ENCODE peak calls at places on chromosomes 4 and X, in nine cellular contexts. One of them, this sample, is unnamed.

GRCh38 chr4:98838977-98839618 is 89.8 kb downstream of the EIF4E start:
- DNase-seq in islet precursor cell: no peak
- DNase-seq in retinal pigment epithelial cell: peak; percentile 21
- DNase-seq in astrocyte of the hippocampus: peak; percentile 18
- DNase-seq in neuronal stem cell: no peak
- DNase-seq in cardiac fibroblast: peak; percentile 56
- DNase-seq in amniotic stem cell: no peak
- DNase-seq in nephron progenitor cell: peak; percentile 2
- DNase-seq in A549: no peak
- DNase-seq in this sample: peak; percentile 2

GRCh38 chr4:5021546-5021945 is 2.3 kb upstream of the CYTL1 start:
- DNase-seq in islet precursor cell: no peak
- DNase-seq in retinal pigment epithelial cell: peak; percentile 56
- DNase-seq in astrocyte of the hippocampus: no peak
- DNase-seq in neuronal stem cell: no peak
- DNase-seq in cardiac fibroblast: no peak
- DNase-seq in amniotic stem cell: no peak
- DNase-seq in nephron progenitor cell: no peak
- DNase-seq in A549: no peak
- DNase-seq in this sample: no peak

GRCh38 chr4:27692098-27692679 is 831.5 kb downstream of the STIM2 start:
- DNase-seq in islet precursor cell: peak; percentile 86
- DNase-seq in retinal pigment epithelial cell: no peak
- DNase-seq in astrocyte of the hippocampus: peak; percentile 29
- DNase-seq in neuronal stem cell: no peak
- DNase-seq in cardiac fibroblast: peak; percentile 43
- DNase-seq in amniotic stem cell: no peak
- DNase-seq in nephron progenitor cell: peak; percentile 5
- DNase-seq in A549: peak; percentile 27
- DNase-seq in this sample: peak; percentile 11

GRCh38 chr4:182745268-182745667 is 171.9 kb downstream of the DCTD start:
- DNase-seq in islet precursor cell: no peak
- DNase-seq in retinal pigment epithelial cell: no peak
- DNase-seq in astrocyte of the hippocampus: no peak
- DNase-seq in neuronal stem cell: no peak
- DNase-seq in cardiac fibroblast: no peak
- DNase-seq in amniotic stem cell: no peak
- DNase-seq in nephron progenitor cell: no peak
- DNase-seq in A549: no peak
- DNase-seq in this sample: peak; percentile 1

GRCh38 chrX:427812-428725 is 41.4 kb upstream of the PPP2R3B start:
- DNase-seq in islet precursor cell: peak; percentile 78
- DNase-seq in retinal pigment epithelial cell: no peak
- DNase-seq in astrocyte of the hippocampus: peak; percentile 44
- DNase-seq in neuronal stem cell: peak; percentile 50
- DNase-seq in cardiac fibroblast: peak; percentile 18
- DNase-seq in amniotic stem cell: no peak
- DNase-seq in nephron progenitor cell: peak; percentile 63
- DNase-seq in A549: peak; percentile 74
- DNase-seq in this sample: no peak

GRCh38 chrX:128518508-128518907 is 466.3 kb upstream of the ACTRT1 start:
- DNase-seq in islet precursor cell: peak; percentile 32
- DNase-seq in retinal pigment epithelial cell: no peak
- DNase-seq in astrocyte of the hippocampus: peak; percentile 5
- DNase-seq in neuronal stem cell: no peak
- DNase-seq in cardiac fibroblast: peak; percentile 5
- DNase-seq in amniotic stem cell: no peak
- DNase-seq in nephron progenitor cell: no peak
- DNase-seq in A549: peak; percentile 15
- DNase-seq in this sample: no peak

GRCh38 chr4:184383497-184384055 is 90.8 kb downstream of the IRF2 start:
- DNase-seq in islet precursor cell: no peak
- DNase-seq in retinal pigment epithelial cell: peak; percentile 94
- DNase-seq in astrocyte of the hippocampus: peak; percentile 87
- DNase-seq in neuronal stem cell: no peak
- DNase-seq in cardiac fibroblast: peak; percentile 97
- DNase-seq in amniotic stem cell: peak; percentile 83
- DNase-seq in nephron progenitor cell: no peak
- DNase-seq in A549: peak; percentile 54
- DNase-seq in this sample: peak; percentile 69

GRCh38 chr4:152773953-152774352 is 5.6 kb downstream of the TIGD4 start:
- DNase-seq in islet precursor cell: no peak
- DNase-seq in retinal pigment epithelial cell: no peak
- DNase-seq in astrocyte of the hippocampus: no peak
- DNase-seq in neuronal stem cell: no peak
- DNase-seq in cardiac fibroblast: no peak
- DNase-seq in amniotic stem cell: no peak
- DNase-seq in nephron progenitor cell: no peak
- DNase-seq in A549: no peak
- DNase-seq in this sample: no peak

GRCh38 chrX:12825801-12826200 is 34.6 kb downstream of the PRPS2 start:
- DNase-seq in islet precursor cell: peak; percentile 83
- DNase-seq in retinal pigment epithelial cell: peak; percentile 26
- DNase-seq in astrocyte of the hippocampus: peak; percentile 81
- DNase-seq in neuronal stem cell: no peak
- DNase-seq in cardiac fibroblast: peak; percentile 15
- DNase-seq in amniotic stem cell: no peak
- DNase-seq in nephron progenitor cell: no peak
- DNase-seq in A549: no peak
- DNase-seq in this sample: peak; percentile 63

GRCh38 chr4:38046735-38047487 is 86.7 kb downstream of the PTTG2 start:
- DNase-seq in islet precursor cell: peak; percentile 81
- DNase-seq in retinal pigment epithelial cell: no peak
- DNase-seq in astrocyte of the hippocampus: peak; percentile 23
- DNase-seq in neuronal stem cell: peak; percentile 17
- DNase-seq in cardiac fibroblast: no peak
- DNase-seq in amniotic stem cell: no peak
- DNase-seq in nephron progenitor cell: peak; percentile 54
- DNase-seq in A549: no peak
- DNase-seq in this sample: no peak

GRCh38 chr4:128823025-128823661 is 13.6 kb downstream of the JADE1 start:
- DNase-seq in islet precursor cell: no peak
- DNase-seq in retinal pigment epithelial cell: peak; percentile 94
- DNase-seq in astrocyte of the hippocampus: peak; percentile 86
- DNase-seq in neuronal stem cell: no peak
- DNase-seq in cardiac fibroblast: peak; percentile 93
- DNase-seq in amniotic stem cell: peak; percentile 54
- DNase-seq in nephron progenitor cell: no peak
- DNase-seq in A549: peak; percentile 28
- DNase-seq in this sample: no peak

GRCh38 chr4:7124643-7125442 is 57.0 kb upstream of the GRPEL1 start:
- DNase-seq in islet precursor cell: no peak
- DNase-seq in retinal pigment epithelial cell: peak; percentile 78
- DNase-seq in astrocyte of the hippocampus: peak; percentile 85
- DNase-seq in neuronal stem cell: no peak
- DNase-seq in cardiac fibroblast: peak; percentile 87
- DNase-seq in amniotic stem cell: peak; percentile 57
- DNase-seq in nephron progenitor cell: peak; percentile 41
- DNase-seq in A549: peak; percentile 30
- DNase-seq in this sample: no peak

GRCh38 chrX:119757979-119758681 is at the start of gene SOWAHD:
- DNase-seq in islet precursor cell: peak; percentile 79
- DNase-seq in retinal pigment epithelial cell: no peak
- DNase-seq in astrocyte of the hippocampus: peak; percentile 33
- DNase-seq in neuronal stem cell: no peak
- DNase-seq in cardiac fibroblast: no peak
- DNase-seq in amniotic stem cell: no peak
- DNase-seq in nephron progenitor cell: peak; percentile 61
- DNase-seq in A549: peak; percentile 21
- DNase-seq in this sample: peak; percentile 46

GRCh38 chr4:98828801-98829200 is 100.1 kb downstream of the EIF4E start:
- DNase-seq in islet precursor cell: no peak
- DNase-seq in retinal pigment epithelial cell: no peak
- DNase-seq in astrocyte of the hippocampus: no peak
- DNase-seq in neuronal stem cell: no peak
- DNase-seq in cardiac fibroblast: peak; percentile 8
- DNase-seq in amniotic stem cell: no peak
- DNase-seq in nephron progenitor cell: no peak
- DNase-seq in A549: peak; percentile 23
- DNase-seq in this sample: peak; percentile 12

GRCh38 chrX:116499780-116500179 is 37.0 kb upstream of the CT83 start:
- DNase-seq in islet precursor cell: no peak
- DNase-seq in retinal pigment epithelial cell: peak; percentile 90
- DNase-seq in astrocyte of the hippocampus: peak; percentile 16
- DNase-seq in neuronal stem cell: no peak
- DNase-seq in cardiac fibroblast: peak; percentile 37
- DNase-seq in amniotic stem cell: no peak
- DNase-seq in nephron progenitor cell: no peak
- DNase-seq in A549: peak; percentile 16
- DNase-seq in this sample: peak; percentile 5

GRCh38 chr4:144518181-144518895 is 127.6 kb upstream of the HHIP start:
- DNase-seq in islet precursor cell: no peak
- DNase-seq in retinal pigment epithelial cell: no peak
- DNase-seq in astrocyte of the hippocampus: peak; percentile 44
- DNase-seq in neuronal stem cell: peak; percentile 11
- DNase-seq in cardiac fibroblast: peak; percentile 9
- DNase-seq in amniotic stem cell: no peak
- DNase-seq in nephron progenitor cell: no peak
- DNase-seq in A549: no peak
- DNase-seq in this sample: no peak

GRCh38 chr4:81019016-81019415 is 11.5 kb upstream of the BMP3 start:
- DNase-seq in islet precursor cell: no peak
- DNase-seq in retinal pigment epithelial cell: no peak
- DNase-seq in astrocyte of the hippocampus: no peak
- DNase-seq in neuronal stem cell: no peak
- DNase-seq in cardiac fibroblast: no peak
- DNase-seq in amniotic stem cell: no peak
- DNase-seq in nephron progenitor cell: no peak
- DNase-seq in A549: no peak
- DNase-seq in this sample: no peak

GRCh38 chrX:70253377-70254062 is 6.5 kb downstream of the P2RY4 start:
- DNase-seq in islet precursor cell: no peak
- DNase-seq in retinal pigment epithelial cell: no peak
- DNase-seq in astrocyte of the hippocampus: no peak
- DNase-seq in neuronal stem cell: no peak
- DNase-seq in cardiac fibroblast: peak; percentile 16
- DNase-seq in amniotic stem cell: no peak
- DNase-seq in nephron progenitor cell: no peak
- DNase-seq in A549: no peak
- DNase-seq in this sample: no peak

GRCh38 chr4:139934786-139935330 is 219.1 kb downstream of the MAML3 start:
- DNase-seq in islet precursor cell: no peak
- DNase-seq in retinal pigment epithelial cell: no peak
- DNase-seq in astrocyte of the hippocampus: no peak
- DNase-seq in neuronal stem cell: no peak
- DNase-seq in cardiac fibroblast: no peak
- DNase-seq in amniotic stem cell: no peak
- DNase-seq in nephron progenitor cell: no peak
- DNase-seq in A549: no peak
- DNase-seq in this sample: no peak

GRCh38 chr4:146790515-146790914 is 151.8 kb downstream of the POU4F2 start:
- DNase-seq in islet precursor cell: no peak
- DNase-seq in retinal pigment epithelial cell: no peak
- DNase-seq in astrocyte of the hippocampus: no peak
- DNase-seq in neuronal stem cell: no peak
- DNase-seq in cardiac fibroblast: peak; percentile 1
- DNase-seq in amniotic stem cell: no peak
- DNase-seq in nephron progenitor cell: no peak
- DNase-seq in A549: no peak
- DNase-seq in this sample: peak; percentile 17

GRCh38 chr4:152382057-152382785 is 153.7 kb downstream of the FBXW7 start:
- DNase-seq in islet precursor cell: no peak
- DNase-seq in retinal pigment epithelial cell: no peak
- DNase-seq in astrocyte of the hippocampus: no peak
- DNase-seq in neuronal stem cell: no peak
- DNase-seq in cardiac fibroblast: peak; percentile 29
- DNase-seq in amniotic stem cell: no peak
- DNase-seq in nephron progenitor cell: no peak
- DNase-seq in A549: no peak
- DNase-seq in this sample: no peak

GRCh38 chrX:26851981-26852380 is 611.2 kb downstream of the PPP4R3C start:
- DNase-seq in islet precursor cell: no peak
- DNase-seq in retinal pigment epithelial cell: peak; percentile 0
- DNase-seq in astrocyte of the hippocampus: peak; percentile 41
- DNase-seq in neuronal stem cell: no peak
- DNase-seq in cardiac fibroblast: peak; percentile 33
- DNase-seq in amniotic stem cell: no peak
- DNase-seq in nephron progenitor cell: no peak
- DNase-seq in A549: no peak
- DNase-seq in this sample: peak; percentile 2

GRCh38 chr4:94452476-94453300 is 946 bp downstream of the PDLIM5 start:
- DNase-seq in islet precursor cell: peak; percentile 89
- DNase-seq in retinal pigment epithelial cell: no peak
- DNase-seq in astrocyte of the hippocampus: peak; percentile 88
- DNase-seq in neuronal stem cell: peak; percentile 38
- DNase-seq in cardiac fibroblast: peak; percentile 89
- DNase-seq in amniotic stem cell: peak; percentile 49
- DNase-seq in nephron progenitor cell: peak; percentile 64
- DNase-seq in A549: peak; percentile 76
- DNase-seq in this sample: peak; percentile 71

GRCh38 chr4:154781983-154782293 is 866 bp downstream of the RBM46 start:
- DNase-seq in islet precursor cell: no peak
- DNase-seq in retinal pigment epithelial cell: no peak
- DNase-seq in astrocyte of the hippocampus: no peak
- DNase-seq in neuronal stem cell: no peak
- DNase-seq in cardiac fibroblast: no peak
- DNase-seq in amniotic stem cell: no peak
- DNase-seq in nephron progenitor cell: no peak
- DNase-seq in A549: no peak
- DNase-seq in this sample: no peak

GRCh38 chr4:8688041-8688907 is 95.7 kb downstream of the CPZ start:
- DNase-seq in islet precursor cell: peak; percentile 87
- DNase-seq in retinal pigment epithelial cell: no peak
- DNase-seq in astrocyte of the hippocampus: peak; percentile 26
- DNase-seq in neuronal stem cell: peak; percentile 59
- DNase-seq in cardiac fibroblast: peak; percentile 10
- DNase-seq in amniotic stem cell: no peak
- DNase-seq in nephron progenitor cell: peak; percentile 86
- DNase-seq in A549: peak; percentile 34
- DNase-seq in this sample: no peak

GRCh38 chr4:52248836-52249235 is 197.7 kb downstream of the SPATA18 start:
- DNase-seq in islet precursor cell: no peak
- DNase-seq in retinal pigment epithelial cell: no peak
- DNase-seq in astrocyte of the hippocampus: no peak
- DNase-seq in neuronal stem cell: no peak
- DNase-seq in cardiac fibroblast: peak; percentile 52
- DNase-seq in amniotic stem cell: no peak
- DNase-seq in nephron progenitor cell: no peak
- DNase-seq in A549: no peak
- DNase-seq in this sample: no peak

GRCh38 chr4:140856692-140857091 is 100.5 kb upstream of the TBC1D9 start:
- DNase-seq in islet precursor cell: peak; percentile 79
- DNase-seq in retinal pigment epithelial cell: peak; percentile 85
- DNase-seq in astrocyte of the hippocampus: peak; percentile 88
- DNase-seq in neuronal stem cell: no peak
- DNase-seq in cardiac fibroblast: peak; percentile 71
- DNase-seq in amniotic stem cell: no peak
- DNase-seq in nephron progenitor cell: no peak
- DNase-seq in A549: peak; percentile 3
- DNase-seq in this sample: peak; percentile 39

GRCh38 chr4:183300070-183300469 is 20.0 kb downstream of the CLDN22 start:
- DNase-seq in islet precursor cell: no peak
- DNase-seq in retinal pigment epithelial cell: peak; percentile 17
- DNase-seq in astrocyte of the hippocampus: peak; percentile 64
- DNase-seq in neuronal stem cell: no peak
- DNase-seq in cardiac fibroblast: peak; percentile 24
- DNase-seq in amniotic stem cell: no peak
- DNase-seq in nephron progenitor cell: no peak
- DNase-seq in A549: no peak
- DNase-seq in this sample: no peak

GRCh38 chrX:145524931-145525330 is 277.6 kb downstream of the SPANXN1 start:
- DNase-seq in islet precursor cell: no peak
- DNase-seq in retinal pigment epithelial cell: no peak
- DNase-seq in astrocyte of the hippocampus: no peak
- DNase-seq in neuronal stem cell: no peak
- DNase-seq in cardiac fibroblast: no peak
- DNase-seq in amniotic stem cell: no peak
- DNase-seq in nephron progenitor cell: no peak
- DNase-seq in A549: no peak
- DNase-seq in this sample: no peak